ENCODE peak calls at places on chromosomes 5 and 9, in four cellular contexts. N, B, S and D are unnamed samples.

GRCh38 chr5:173802670-173803165 is 85.4 kb upstream of the CPEB4 start:
- DNase-seq in N (no peak), B (no peak), S (no peak), D (peak; percentile 85)

GRCh38 chr5:124748687-124749594 is 2.5 kb upstream of the ZNF608 start:
- DNase-seq in N (peak; percentile 91), B (peak; percentile 95), S (no peak), D (peak; percentile 95)

GRCh38 chr9:86734762-86735161 is 212.5 kb downstream of the GAS1 start:
- DNase-seq in N (no peak), B (no peak), S (peak; percentile 60), D (peak; percentile 89)

GRCh38 chr5:12614608-12615007 is 710.4 kb upstream of the CTNND2 start:
- DNase-seq in N (no peak), B (no peak), S (no peak), D (no peak)

GRCh38 chr5:8721536-8721935 is 824.3 kb downstream of the SEMA5A start:
- DNase-seq in N (no peak), B (no peak), S (no peak), D (no peak)

GRCh38 chr5:17169507-17169906 is 47.9 kb upstream of the BASP1 start:
- DNase-seq in N (no peak), B (no peak), S (peak; percentile 85), D (peak; percentile 92)

GRCh38 chr5:55030676-55031445 is 6.8 kb downstream of the GZMK start:
- DNase-seq in N (peak; percentile 10), B (no peak), S (no peak), D (no peak)

GRCh38 chr5:76372320-76373054 is 30.6 kb upstream of the IQGAP2 start:
- DNase-seq in N (no peak), B (no peak), S (peak; percentile 95), D (peak; percentile 78)

GRCh38 chr5:173626501-173626812 is 10.0 kb upstream of the BOD1 start:
- DNase-seq in N (no peak), B (no peak), S (no peak), D (no peak)

GRCh38 chr5:163807781-163808180 is 302.4 kb downstream of the MAT2B start:
- DNase-seq in N (no peak), B (no peak), S (no peak), D (no peak)

GRCh38 chr9:114233806-114234205 is 78.5 kb downstream of the COL27A1 start:
- DNase-seq in N (no peak), B (no peak), S (no peak), D (no peak)

GRCh38 chr5:180344393-180344999 is 8.6 kb downstream of the GFPT2 start:
- DNase-seq in N (no peak), B (no peak), S (no peak), D (no peak)

GRCh38 chr9:121218357-121219027 is 16.8 kb upstream of the RAB14 start:
- DNase-seq in N (no peak), B (no peak), S (no peak), D (no peak)

GRCh38 chr9:738209-738915 is 103.1 kb upstream of the DMRT1 start:
- DNase-seq in N (no peak), B (no peak), S (peak; percentile 99), D (peak; percentile 81)

GRCh38 chr5:132296412-132297001 is 2.3 kb downstream of the SLC22A4 start:
- DNase-seq in N (no peak), B (no peak), S (no peak), D (peak; percentile 76)

GRCh38 chr5:133921899-133922468 is 46.4 kb downstream of the C5orf15 start:
- DNase-seq in N (no peak), B (no peak), S (no peak), D (no peak)

GRCh38 chr9:105064248-105065118 is 136.5 kb upstream of the ABCA1 start:
- DNase-seq in N (peak; percentile 61), B (peak; percentile 25), S (peak; percentile 93), D (peak; percentile 98)

GRCh38 chr9:108033976-108034964 is 544.7 kb upstream of the KLF4 start:
- DNase-seq in N (no peak), B (no peak), S (peak; percentile 25), D (peak; percentile 93)

GRCh38 chr9:99167120-99167519 is 54.6 kb downstream of the ALG2 start:
- DNase-seq in N (no peak), B (no peak), S (no peak), D (no peak)

GRCh38 chr5:74116266-74116665 is 490.3 kb downstream of the ARHGEF28 start:
- DNase-seq in N (no peak), B (no peak), S (no peak), D (no peak)

GRCh38 chr9:29882767-29883166 is 2309.5 kb upstream of the C9orf72 start:
- DNase-seq in N (no peak), B (no peak), S (no peak), D (no peak)

GRCh38 chr9:104027295-104027694 is 66.8 kb upstream of the SMC2 start:
- DNase-seq in N (no peak), B (no peak), S (no peak), D (no peak)

GRCh38 chr5:126268697-126269315 is 154.4 kb upstream of the GRAMD2B start:
- DNase-seq in N (no peak), B (no peak), S (no peak), D (no peak)

GRCh38 chr5:106401561-106401960 is 1269.2 kb downstream of the EFNA5 start:
- DNase-seq in N (no peak), B (no peak), S (no peak), D (no peak)

GRCh38 chr5:144187699-144188294 is 17.1 kb downstream of the KCTD16 start:
- DNase-seq in N (no peak), B (no peak), S (peak; percentile 96), D (peak; percentile 97)

GRCh38 chr9:38226491-38226951 is 157.5 kb upstream of the SHB start:
- DNase-seq in N (no peak), B (peak; percentile 57), S (no peak), D (peak; percentile 2)

GRCh38 chr9:137138701-137139467 is at the start of gene GRIN1:
- DNase-seq in N (peak; percentile 89), B (peak; percentile 67), S (no peak), D (peak; percentile 34)

GRCh38 chr9:106718996-106719395 is 144.0 kb upstream of the ZNF462 start:
- DNase-seq in N (no peak), B (no peak), S (no peak), D (peak; percentile 73)

GRCh38 chr9:115008536-115008935 is 78.1 kb upstream of the TNFSF8 start:
- DNase-seq in N (peak; percentile 15), B (no peak), S (peak; percentile 87), D (peak; percentile 74)

GRCh38 chr5:140292212-140293040 is 10.5 kb downstream of the PFDN1 start:
- DNase-seq in N (no peak), B (no peak), S (no peak), D (peak; percentile 24)

GRCh38 chr5:159181152-159181551 is 28.2 kb downstream of the RNF145 start:
- DNase-seq in N (no peak), B (no peak), S (no peak), D (no peak)

GRCh38 chr9:128632066-128632465 is 24.6 kb downstream of the DYNC2I2 start:
- DNase-seq in N (no peak), B (no peak), S (no peak), D (no peak)

GRCh38 chr5:130034872-130035271 is 130.6 kb downstream of the CHSY3 start:
- DNase-seq in N (no peak), B (no peak), S (no peak), D (peak; percentile 61)

GRCh38 chr9:106277931-106278330 is 583.6 kb downstream of the TMEM38B start:
- DNase-seq in N (peak; percentile 36), B (no peak), S (no peak), D (peak; percentile 3)

GRCh38 chr5:140611020-140611521 is 21.9 kb downstream of the CD14 start:
- DNase-seq in N (no peak), B (no peak), S (no peak), D (peak; percentile 80)

GRCh38 chr5:15600035-15600434 is 100.1 kb downstream of the FBXL7 start:
- DNase-seq in N (no peak), B (no peak), S (no peak), D (no peak)

GRCh38 chr5:26329562-26330189 is 708.7 kb downstream of the CDH9 start:
- DNase-seq in N (peak; percentile 32), B (peak; percentile 45), S (no peak), D (no peak)
- TF ChIP-seq CTCF in N (peak; percentile 72), B (peak; percentile 78), S (peak; percentile 56), D (peak; percentile 12)

GRCh38 chr9:70136632-70137031 is 93.0 kb downstream of the MAMDC2 start:
- DNase-seq in N (no peak), B (no peak), S (peak; percentile 64), D (peak; percentile 59)

GRCh38 chr9:70135176-70135575 is 91.5 kb downstream of the MAMDC2 start:
- DNase-seq in N (no peak), B (no peak), S (no peak), D (no peak)

GRCh38 chr9:70131296-70131695 is 87.6 kb downstream of the MAMDC2 start:
- DNase-seq in N (no peak), B (no peak), S (no peak), D (no peak)

GRCh38 chr9:70134360-70134759 is 90.7 kb downstream of the MAMDC2 start:
- DNase-seq in N (no peak), B (no peak), S (no peak), D (no peak)

DNA sequence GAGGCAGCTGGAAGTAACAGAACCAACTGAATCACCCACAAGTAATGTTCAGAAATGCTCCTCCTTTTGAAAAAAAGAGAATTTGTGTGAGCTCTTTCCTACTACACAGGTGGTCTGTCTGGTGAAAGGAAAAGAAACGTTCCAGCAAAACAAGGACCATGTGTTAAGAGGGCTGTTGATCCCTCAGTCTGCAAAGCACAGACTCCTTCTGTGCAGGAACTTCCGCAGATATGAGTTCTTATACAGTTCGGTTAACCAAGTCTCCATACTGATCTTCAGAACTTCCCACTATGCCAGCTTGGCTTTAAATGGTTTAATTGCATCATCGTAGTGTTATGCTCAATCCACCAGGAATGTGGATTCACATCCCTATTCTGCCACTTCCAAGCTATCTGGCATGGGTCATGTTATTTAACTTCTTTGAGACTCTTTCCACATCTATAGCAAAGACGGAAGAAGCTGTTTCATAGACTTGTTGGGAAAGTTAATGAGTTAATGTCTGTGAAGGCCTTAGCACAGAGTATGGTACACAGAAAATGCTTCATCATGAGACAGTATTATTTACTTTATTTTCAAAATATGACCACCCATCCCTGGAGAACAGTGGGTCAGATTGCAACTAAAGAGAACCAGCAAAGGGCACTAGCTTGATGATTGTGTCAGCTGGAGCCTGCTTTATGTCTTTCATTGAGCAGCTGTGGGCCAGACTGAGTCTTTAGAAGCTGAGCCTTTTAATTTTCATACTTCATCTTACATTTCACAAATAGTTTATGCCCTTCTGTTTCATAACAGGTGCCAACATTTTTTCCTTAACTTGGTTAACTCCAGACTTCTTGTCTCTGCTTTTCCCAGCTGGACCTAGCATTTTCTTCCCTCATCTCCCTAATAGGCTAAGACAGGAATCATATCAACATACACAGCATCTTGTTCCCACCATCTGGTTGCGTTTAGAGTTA is 89.9 kb downstream of the MAMDC2 start:
- DNase-seq in N (no peak), B (no peak), S (no peak), D (no peak)
- TF ChIP-seq CTCF in N (no peak), B (no peak), S (no peak), D (no peak)

GRCh38 chr9:124134526-124134925 is 123.0 kb downstream of the LHX2 start:
- DNase-seq in N (no peak), B (no peak), S (no peak), D (no peak)

GRCh38 chr9:124135813-124136365 is 121.9 kb upstream of the NEK6 start:
- DNase-seq in N (no peak), B (no peak), S (no peak), D (no peak)

GRCh38 chr9:124132671-124133147 is 121.1 kb downstream of the LHX2 start:
- DNase-seq in N (no peak), B (no peak), S (no peak), D (peak; percentile 26)

GRCh38 chr9:124130277-124131075 is 118.9 kb downstream of the LHX2 start:
- DNase-seq in N (no peak), B (no peak), S (no peak), D (no peak)

GRCh38 chr9:124133752-124134151 is 122.2 kb downstream of the LHX2 start:
- DNase-seq in N (peak; percentile 63), B (peak; percentile 43), S (no peak), D (peak; percentile 66)
- TF ChIP-seq CTCF in N (peak; percentile 31), B (no peak), S (peak; percentile 34), D (peak; percentile 50)

GRCh38 chr5:148306446-148306845 is 5.8 kb upstream of the SPINK7 start:
- DNase-seq in N (no peak), B (no peak), S (no peak), D (no peak)
- TF ChIP-seq CTCF in N (no peak), B (peak; percentile 8), S (no peak), D (no peak)